ENCODE peak calls at places on chromosomes 11 and 22, in eight cellular contexts. F is fibroblast of lung, S is BE2C, D is left ventricle myocardium inferior, K is suprapubic skin, H is HAP-1, Y is small intestine, Z is cardiac muscle cell. R is an unnamed sample.

GRCh38 chr11:114073506-114074381 is 14.2 kb downstream of the ZBTB16 start:
- DNase-seq in D (no peak), H (no peak), Y (peak; percentile 48), Z (no peak), F (no peak), S (no peak), K (no peak), R (no peak)

GRCh38 chr11:72759468-72759867 is 7.3 kb upstream of the ARAP1 start:
- DNase-seq in H (no peak), F (no peak), Z (no peak), D (no peak), K (no peak), S (no peak), Y (no peak), R (no peak)

GRCh38 chr22:35430897-35431322 is 31.0 kb downstream of the MCM5 start:
- DNase-seq in S (peak; percentile 92), D (peak; percentile 89), Z (peak; percentile 89), H (peak; percentile 34), K (peak; percentile 90), Y (peak; percentile 72), F (peak; percentile 82), R (peak; percentile 48)

GRCh38 chr11:61961570-61962212 is 5.7 kb downstream of the FTH1 start:
- DNase-seq in K (peak; percentile 86), F (peak; percentile 82), Y (peak; percentile 98), D (peak; percentile 78), S (no peak), Z (no peak), H (no peak), R (no peak)

GRCh38 chr11:6654281-6655019 is 1.2 kb downstream of the DCHS1 start:
- DNase-seq in K (no peak), H (no peak), D (no peak), Y (no peak), Z (no peak), F (no peak), S (no peak), R (no peak)

GRCh38 chr11:134014502-134014901 is 54.4 kb upstream of the JAM3 start:
- DNase-seq in Z (peak; percentile 55), Y (no peak), D (no peak), K (no peak), S (peak; percentile 73), H (peak; percentile 16), F (no peak), R (no peak)

GRCh38 chr22:38452373-38453064 is 2.5 kb downstream of the KCNJ4 start:
- DNase-seq in D (peak; percentile 76), K (no peak), Z (peak; percentile 53), Y (no peak), F (peak; percentile 35), H (no peak), S (no peak), R (no peak)

GRCh38 chr11:125935629-125936199 is 10.1 kb upstream of the VSIG10L2 start:
- DNase-seq in D (no peak), F (peak; percentile 11), K (no peak), S (peak; percentile 75), Z (no peak), Y (no peak), H (no peak), R (no peak)

GRCh38 chr11:16001899-16002426 is 354.4 kb downstream of the SOX6 start:
- DNase-seq in H (peak; percentile 97), S (no peak), Y (peak; percentile 82), D (no peak), Z (no peak), K (no peak), F (peak; percentile 98), R (no peak)

GRCh38 chr22:23888615-23889401 is 5.4 kb upstream of the MIF start:
- DNase-seq in Y (no peak), D (no peak), F (peak; percentile 42), K (no peak), H (no peak), S (no peak), Z (no peak), R (no peak)

GRCh38 chr11:41175304-41175972 is 284.0 kb downstream of the LRRC4C start:
- DNase-seq in D (no peak), F (no peak), Y (no peak), H (no peak), S (no peak), Z (no peak), K (no peak), R (peak; percentile 9)

GRCh38 chr11:79437981-79438630 is 2.7 kb downstream of the TENM4 start:
- DNase-seq in F (peak; percentile 60), Z (peak; percentile 27), Y (no peak), S (peak; percentile 24), H (peak; percentile 87), K (peak; percentile 79), D (no peak), R (no peak)

GRCh38 chr11:118226781-118227180 is 2.0 kb upstream of the JAML start:
- DNase-seq in S (no peak), K (no peak), D (no peak), Y (peak; percentile 40), Z (no peak), H (no peak), F (no peak), R (no peak)

GRCh38 chr11:67613960-67614715 is 7.4 kb downstream of the NDUFV1 start:
- DNase-seq in Z (peak; percentile 71), H (peak; percentile 47), D (peak; percentile 60), K (peak; percentile 83), S (peak; percentile 82), F (peak; percentile 26), Y (peak; percentile 70), R (no peak)

GRCh38 chr11:129785383-129786111 is 30.1 kb upstream of the TMEM45B start:
- DNase-seq in F (peak; percentile 14), S (no peak), K (no peak), Y (peak; percentile 35), Z (no peak), D (no peak), H (no peak), R (no peak)

GRCh38 chr11:45543808-45544422 is 121.5 kb downstream of the CHST1 start:
- DNase-seq in S (no peak), Z (peak; percentile 71), D (no peak), K (no peak), Y (no peak), H (no peak), F (peak; percentile 5), R (peak; percentile 25)

GRCh38 chr22:21697866-21698265 is 32.1 kb downstream of the PPIL2 start:
- DNase-seq in K (no peak), H (no peak), D (no peak), F (peak; percentile 13), Y (no peak), Z (no peak), S (no peak), R (no peak)

GRCh38 chr22:18987765-18988164 is 51.7 kb upstream of the PRODH start:
- DNase-seq in Y (peak; percentile 45), K (no peak), H (peak; percentile 11), F (peak; percentile 6), D (no peak), Z (peak; percentile 35), S (peak; percentile 48), R (peak; percentile 54)

GRCh38 chr11:120586072-120586471 is 74.5 kb downstream of the GRIK4 start:
- DNase-seq in Y (no peak), F (no peak), K (no peak), Z (no peak), S (no peak), D (no peak), H (no peak), R (no peak)

GRCh38 chr22:45526768-45527360 is 24.2 kb downstream of the FBLN1 start:
- DNase-seq in Z (no peak), S (no peak), Y (no peak), H (no peak), F (peak; percentile 86), D (no peak), K (no peak), R (no peak)

GRCh38 chr22:23163665-23164064 is 16.6 kb upstream of the BCR start:
- DNase-seq in F (peak; percentile 53), Y (no peak), K (no peak), D (peak; percentile 50), Z (no peak), H (no peak), S (no peak), R (no peak)

DNA sequence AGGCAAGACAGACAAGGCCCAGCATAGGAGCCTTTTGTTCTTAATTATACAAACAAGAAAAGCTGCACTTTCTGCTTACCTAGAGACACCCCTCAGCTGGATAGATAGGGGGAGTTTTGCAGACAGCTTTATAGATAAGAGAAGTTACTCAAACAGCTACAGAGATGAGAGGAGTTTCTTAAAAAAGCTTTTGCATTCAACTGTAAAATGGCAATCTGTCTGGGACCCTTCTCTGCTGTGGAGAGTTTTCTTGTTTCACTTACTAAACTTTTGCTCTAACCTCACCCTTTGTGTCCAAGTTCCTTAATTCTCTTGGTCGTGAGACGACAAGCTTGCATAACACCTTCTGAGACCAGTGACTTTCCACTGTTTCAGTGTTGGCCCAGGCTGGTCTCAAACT is 103.8 kb upstream of the CHORDC1 start:
- DNase-seq in Z (no peak), Y (no peak), F (no peak), S (no peak), D (no peak), H (no peak), K (no peak), R (no peak)
- H3K36me3 ChIP-seq in Z (no peaks in the 10 kb centered on the region), Y (no peaks in the 10 kb centered on the region), F (no peaks in the 10 kb centered on the region), S (no peaks in the 10 kb centered on the region), D (no peaks in the 10 kb centered on the region), H (no peaks in the 10 kb centered on the region), K (no peaks in the 10 kb centered on the region), R (no peaks in the 10 kb centered on the region)

DNA sequence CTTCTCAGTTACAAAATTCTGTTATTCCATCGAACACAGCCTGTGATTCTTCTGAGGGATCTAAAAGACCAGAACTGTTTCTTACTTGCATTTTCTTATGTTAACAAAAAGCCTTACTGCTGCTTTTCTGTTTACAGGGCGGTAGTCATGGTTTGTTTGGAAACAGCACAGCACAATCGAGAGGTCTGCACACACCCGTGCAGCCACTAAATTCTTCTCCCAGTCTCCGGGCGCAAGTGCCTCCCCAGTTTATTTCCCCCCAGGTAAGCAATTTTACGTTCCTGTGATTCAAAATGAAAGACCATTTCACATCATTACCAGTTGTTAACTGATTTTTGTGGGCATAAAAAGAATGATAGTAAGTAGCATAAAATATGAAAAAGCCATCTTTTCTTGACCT is 60.8 kb upstream of the ADSL start:
- DNase-seq in Y (no peak), Z (no peak), H (no peak), K (no peak), D (no peak), S (no peak), F (no peak), R (no peak)
- H3K4me1 ChIP-seq in Y (no peaks in the 10 kb centered on the region), Z (no peaks in the 10 kb centered on the region), H (no peaks in the 10 kb centered on the region), K (peaks cover 14% of the 10 kb centered on the region), D (peaks cover 7% of the 10 kb centered on the region), S (no peaks in the 10 kb centered on the region), F (no peaks in the 10 kb centered on the region), R (no peaks in the 10 kb centered on the region)

DNA sequence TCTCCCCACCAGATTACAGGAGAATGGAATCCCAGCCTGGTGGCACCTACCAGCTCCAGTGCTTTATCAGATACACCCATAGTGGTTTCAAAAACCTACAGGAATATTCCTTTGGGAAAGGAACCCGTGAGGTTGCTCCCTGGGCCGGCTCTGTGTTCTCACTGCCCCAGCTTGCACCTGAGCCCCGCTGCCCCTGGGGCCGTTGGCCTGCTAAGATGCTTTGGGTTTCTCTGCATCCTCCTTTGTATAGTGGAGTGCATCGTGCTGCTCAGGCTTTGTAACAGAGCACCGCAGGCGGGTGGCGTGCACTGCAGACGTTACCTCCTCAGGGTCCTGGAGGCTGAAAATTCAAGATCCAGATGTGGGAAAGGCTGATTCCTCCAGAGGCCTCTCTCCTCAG is 414.1 kb downstream of the BRD1 start:
- DNase-seq in Y (no peak), K (no peak), Z (no peak), F (no peak), H (no peak), D (no peak), S (no peak), R (no peak)
- H3K9me3 ChIP-seq in Y (no peaks in the 10 kb centered on the region), K (no peaks in the 10 kb centered on the region), Z (no peaks in the 10 kb centered on the region), F (no peaks in the 10 kb centered on the region), H (no peaks in the 10 kb centered on the region), D (peaks cover 15% of the 10 kb centered on the region), S (no peaks in the 10 kb centered on the region), R (peaks cover 30% of the 10 kb centered on the region)

GRCh38 chr11:68931911-68932310 is 28.2 kb downstream of the IGHMBP2 start:
- DNase-seq in F (no peak), K (no peak), H (no peak), S (no peak), D (no peak), Z (no peak), Y (no peak), R (no peak)
- H3K36me3 ChIP-seq in F (peaks cover 16% of the 10 kb centered on the region), K (peaks cover 84% of the 10 kb centered on the region), H (peaks cover 57% of the 10 kb centered on the region), S (peaks cover 71% of the 10 kb centered on the region), D (peaks cover 69% of the 10 kb centered on the region), Z (peaks cover 28% of the 10 kb centered on the region), Y (peaks cover 22% of the 10 kb centered on the region), R (peaks cover 23% of the 10 kb centered on the region)